ENCODE peak calls at places on chromosomes 7 and 10, in six cellular contexts. L is GM10248, T is MM.1S, M is fibroblast of lung, Z is psoas muscle, N is foreskin fibroblast. D is an unnamed sample.

GRCh38 chr7:104803931-104804330 is 210.1 kb upstream of the KMT2E start:
- DNase-seq in L (no peak), T (no peak), M (no peak), Z (no peak), N (no peak), D (no peak)

GRCh38 chr10:96856317-96856716 is 24.2 kb downstream of the LCOR start:
- DNase-seq in L (no peak), T (no peak), M (no peak), Z (no peak), N (no peak), D (no peak)

GRCh38 chr7:43648725-43649406 is 66.0 kb downstream of the STK17A start:
- DNase-seq in L (peak; percentile 80), T (peak; percentile 96), M (peak; percentile 98), Z (no peak), N (peak; percentile 70), D (no peak)

GRCh38 chr7:149856-150636 is 42.3 kb upstream of the FAM20C start:
- DNase-seq in L (no peak), T (no peak), M (no peak), Z (peak; percentile 79), N (no peak), D (no peak)

GRCh38 chr7:101803203-101804086 is 14.0 kb upstream of the CUX1 start:
- DNase-seq in L (no peak), T (no peak), M (no peak), Z (no peak), N (no peak), D (no peak)

GRCh38 chr10:75956624-75957023 is 525.2 kb downstream of the LRMDA start:
- DNase-seq in L (no peak), T (no peak), M (peak; percentile 44), Z (no peak), N (no peak), D (peak; percentile 6)

GRCh38 chr7:54541941-54542618 is at the start of gene VSTM2A:
- DNase-seq in L (no peak), T (no peak), M (peak; percentile 3), Z (no peak), N (no peak), D (no peak)

GRCh38 chr10:101041252-101041761 is 10.3 kb downstream of the SFXN3 start:
- DNase-seq in L (peak; percentile 86), T (peak; percentile 78), M (peak; percentile 82), Z (peak; percentile 85), N (peak; percentile 76), D (peak; percentile 91)

GRCh38 chr10:123309740-123310139 is 155.5 kb downstream of the BUB3 start:
- DNase-seq in L (no peak), T (no peak), M (peak; percentile 81), Z (no peak), N (no peak), D (no peak)

GRCh38 chr10:131915484-131915883 is 14.7 kb downstream of the PPP2R2D start:
- DNase-seq in L (no peak), T (no peak), M (no peak), Z (no peak), N (no peak), D (no peak)

GRCh38 chr10:131909929-131910328 is 9.1 kb downstream of the PPP2R2D start:
- DNase-seq in L (no peak), T (no peak), M (no peak), Z (no peak), N (no peak), D (no peak)

GRCh38 chr10:131910663-131911314 is 10.0 kb downstream of the PPP2R2D start:
- DNase-seq in L (no peak), T (no peak), M (no peak), Z (no peak), N (no peak), D (no peak)

GRCh38 chr10:131911451-131911850 is 10.6 kb downstream of the PPP2R2D start:
- DNase-seq in L (no peak), T (no peak), M (no peak), Z (no peak), N (no peak), D (no peak)

GRCh38 chr10:131912620-131913019 is 11.8 kb downstream of the PPP2R2D start:
- DNase-seq in L (no peak), T (no peak), M (no peak), Z (no peak), N (no peak), D (no peak)
- TF ChIP-seq CTCF in L (no peak), T (no peak), M (no peak), Z (no peak), N (no peak), D (no peak)

GRCh38 chr7:77910124-77910523 is 111.6 kb downstream of the PHTF2 start:
- DNase-seq in L (no peak), T (no peak), M (no peak), Z (no peak), N (no peak), D (no peak)
- TF ChIP-seq CTCF in L (no peak), T (no peak), M (peak; percentile 11), Z (peak; percentile 5), N (peak; percentile 26), D (peak; percentile 23)

GRCh38 chr7:71131256-71131752 is 640 bp upstream of the GALNT17 start:
- DNase-seq in L (no peak), T (peak; percentile 33), M (peak; percentile 44), Z (no peak), N (no peak), D (no peak)
- TF ChIP-seq CTCF in L (no peak), T (no peak), M (no peak), Z (peak; percentile 22), N (no peak), D (no peak)

GRCh38 chr10:57333880-57334279 is 933.8 kb downstream of the IPMK start:
- DNase-seq in L (no peak), T (no peak), M (no peak), Z (no peak), N (no peak), D (no peak)
- TF ChIP-seq CTCF in L (no peak), T (no peak), M (no peak), Z (no peak), N (no peak), D (no peak)

GRCh38 chr7:158885624-158886023 is 29.3 kb downstream of the DYNC2I1 start:
- DNase-seq in L (no peak), T (peak; percentile 23), M (no peak), Z (no peak), N (no peak), D (peak; percentile 19)
- TF ChIP-seq CTCF in L (no peak), T (peak; percentile 47), M (peak; percentile 29), Z (peak; percentile 31), N (peak; percentile 24), D (peak; percentile 45)

D was measured in A673.